ENCODE peak calls at places on chromosomes 16 and 17, in four cellular contexts. B, W, M and V are unnamed samples.
A peak's percentile ranks its signal among the peaks of the same experiment; 100 is the strongest.

GRCh38 chr16:48123104-48123788 is 32.5 kb downstream of the ABCC12 start:
- DNase-seq in B (no peak), W (peak; percentile 96), M (no peak), V (no peak)

GRCh38 chr17:40564883-40565744 is at the start of gene CCR7:
- DNase-seq in B (no peak), W (no peak), M (no peak), V (no peak)

GRCh38 chr16:13961099-13961811 is 41.3 kb downstream of the ERCC4 start:
- DNase-seq in B (no peak), W (peak; percentile 29), M (no peak), V (no peak)

GRCh38 chr16:11076259-11077018 is 132.1 kb downstream of the CLEC16A start:
- DNase-seq in B (no peak), W (no peak), M (no peak), V (no peak)

GRCh38 chr16:88686439-88687253 is at the start of gene SNAI3:
- DNase-seq in B (peak; percentile 44), W (no peak), M (peak; percentile 92), V (peak; percentile 89)

GRCh38 chr16:4175849-4176248 is 59.6 kb upstream of the ADCY9 start:
- DNase-seq in B (no peak), W (no peak), M (no peak), V (no peak)

GRCh38 chr17:74529243-74529642 is 2.0 kb downstream of the CD300LB start:
- DNase-seq in B (no peak), W (no peak), M (no peak), V (no peak)

GRCh38 chr16:10219742-10220141 is 37.5 kb upstream of the GRIN2A start:
- DNase-seq in B (no peak), W (no peak), M (no peak), V (no peak)

GRCh38 chr16:19295393-19295792 is 9.9 kb downstream of the CLEC19A start:
- DNase-seq in B (no peak), W (no peak), M (no peak), V (no peak)

DNA sequence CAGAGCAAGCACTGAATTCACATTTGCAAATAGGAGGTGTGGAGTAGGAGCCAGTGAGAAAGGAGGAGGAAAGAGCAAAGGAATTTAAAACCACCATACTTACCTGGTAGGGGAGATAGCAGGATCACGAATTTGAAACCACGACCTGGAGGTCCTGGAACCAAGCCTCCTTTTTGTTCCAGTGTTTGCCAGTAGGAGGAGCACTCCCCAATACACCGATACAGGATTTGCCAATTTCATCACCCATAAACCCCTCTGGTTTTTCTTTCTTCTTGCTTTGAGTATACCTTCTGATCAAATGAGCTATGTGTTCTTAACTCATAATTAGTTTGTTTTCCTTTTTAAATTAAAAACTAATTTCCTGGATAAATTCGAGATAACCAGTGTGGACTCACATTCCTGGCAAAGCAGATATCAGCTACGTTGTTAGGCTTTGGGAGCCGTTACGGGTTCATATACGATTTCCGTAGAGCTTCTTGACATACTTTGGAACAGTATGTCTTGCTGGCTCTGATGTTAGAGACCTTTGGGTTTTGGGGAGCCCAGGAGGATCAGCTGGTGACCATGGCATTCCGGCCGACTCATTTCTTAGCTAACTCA is 22.7 kb downstream of the BCO1 start:
- DNase-seq in B (no peak), W (no peak), M (no peak), V (no peak)
- TF ChIP-seq CTCF in B (peak; percentile 27), W (peak; percentile 67), M (peak; percentile 76), V (peak; percentile 51)

GRCh38 chr17:43416998-43417891 is 18.5 kb downstream of the ARL4D start:
- DNase-seq in B (peak; percentile 66), W (no peak), M (no peak), V (peak; percentile 51)
- H3K27ac ChIP-seq in B (peak overlapping the region; percentile 75), W (peak overlapping the region; percentile 25), M (no peak overlapping the region), V (peak overlapping the region; percentile 58)

GRCh38 chr16:67546761-67547422 is 15.4 kb upstream of the CTCF start:
- DNase-seq in B (peak; percentile 48), W (no peak), M (peak; percentile 76), V (peak; percentile 92)
- H3K4me3 ChIP-seq in B (no peak overlapping the region), W (no peak overlapping the region), M (no peak overlapping the region), V (no peak overlapping the region)

GRCh38 chr16:1564325-1564724 is 30.9 kb downstream of the TMEM204 start:
- DNase-seq in B (no peak), W (no peak), M (no peak), V (no peak)
- TF ChIP-seq CTCF in B (no peak), W (no peak), M (peak; percentile 25), V (no peak)

DNA sequence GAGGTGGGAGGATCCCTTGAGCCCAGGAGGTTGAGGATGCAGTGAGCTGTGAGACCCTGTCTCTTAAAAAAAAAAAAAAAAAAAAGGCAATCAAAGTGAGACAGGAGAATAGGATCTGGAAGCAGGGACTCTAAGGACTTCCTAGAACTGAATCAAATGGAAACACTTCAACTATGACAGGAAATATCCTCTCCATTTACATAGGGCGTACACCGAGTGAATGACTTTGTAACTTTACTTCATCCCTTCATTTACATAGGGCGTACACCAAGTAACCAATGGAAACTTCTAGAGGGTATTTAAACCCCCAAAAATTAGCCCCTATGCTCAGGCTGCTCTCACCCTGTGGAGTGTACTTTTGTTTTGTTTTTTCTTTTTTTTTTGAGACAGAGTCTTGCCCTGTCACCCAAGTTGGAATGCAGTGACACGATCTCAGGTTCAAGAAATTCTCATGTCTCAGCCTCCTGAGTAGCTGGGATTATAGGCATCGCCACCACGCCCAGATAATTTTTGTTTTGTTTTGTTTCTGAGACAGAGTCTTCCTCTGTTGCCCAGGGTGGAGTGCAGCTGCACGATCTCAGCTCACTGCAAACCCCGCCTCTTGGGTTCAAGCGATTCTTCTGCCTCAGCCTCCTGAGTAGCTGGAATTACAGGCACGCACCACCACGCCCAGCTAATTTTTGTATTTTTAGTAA is 9.5 kb upstream of the PRPSAP1 start:
- DNase-seq in B (no peak), W (no peak), M (no peak), V (peak; percentile 4)
- H3K27ac ChIP-seq in B (peak overlapping the region; percentile 78), W (no peak overlapping the region), M (no peak overlapping the region), V (peak overlapping the region; percentile 0)

DNA sequence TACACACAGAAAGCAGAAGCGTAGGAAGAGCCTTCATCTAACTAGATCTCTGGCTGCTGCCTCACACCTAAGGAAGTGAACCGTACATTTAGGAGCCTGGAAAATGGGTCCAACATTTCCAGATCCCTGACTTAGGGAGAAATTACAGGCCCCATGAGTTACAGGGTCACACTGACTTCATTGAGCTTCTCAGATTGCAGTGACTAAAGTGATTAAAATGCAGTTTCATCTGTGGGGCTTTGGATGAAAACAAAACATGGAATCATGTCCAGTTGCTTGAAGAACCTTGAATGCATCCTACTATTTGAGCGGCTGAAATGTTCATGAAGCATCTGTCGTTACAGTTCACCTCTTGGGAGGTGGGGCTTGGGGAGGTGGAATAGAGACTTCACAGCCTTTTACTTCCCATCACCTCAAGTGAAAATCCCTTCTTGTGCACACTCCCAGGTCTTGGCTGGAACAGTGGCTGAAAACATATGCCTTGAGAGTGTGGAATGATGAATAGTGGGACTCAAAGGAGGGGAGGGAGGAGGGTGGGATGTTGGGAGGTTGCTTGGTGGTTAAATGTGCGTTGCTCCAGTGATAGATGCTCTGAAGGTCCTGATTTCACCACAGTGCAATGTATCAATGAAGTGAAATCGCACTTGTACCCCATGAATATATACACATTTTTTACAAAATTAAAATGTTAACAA is 19.7 kb downstream of the TEKT3 start:
- DNase-seq in B (no peak), W (peak; percentile 34), M (no peak), V (no peak)
- H3K4me3 ChIP-seq in B (no peak overlapping the region), W (no peak overlapping the region), M (no peak overlapping the region), V (no peak overlapping the region)

GRCh38 chr17:36949461-36949927 is 740 bp downstream of the AATF start:
- DNase-seq in B (no peak), W (no peak), M (no peak), V (no peak)
- TF ChIP-seq CTCF in B (no peak), W (peak; percentile 14), M (no peak), V (no peak)

GRCh38 chr17:49520386-49521087 is 25.4 kb downstream of the NGFR start:
- DNase-seq in B (no peak), W (no peak), M (no peak), V (no peak)

GRCh38 chr17:49518346-49519078 is 23.4 kb downstream of the NGFR start:
- DNase-seq in B (no peak), W (no peak), M (no peak), V (no peak)

GRCh38 chr17:49521521-49522185 is 26.6 kb downstream of the NGFR start:
- DNase-seq in B (no peak), W (no peak), M (no peak), V (no peak)

GRCh38 chr17:49521088-49521450 is 26.0 kb downstream of the NGFR start:
- DNase-seq in B (no peak), W (no peak), M (no peak), V (no peak)

DNA sequence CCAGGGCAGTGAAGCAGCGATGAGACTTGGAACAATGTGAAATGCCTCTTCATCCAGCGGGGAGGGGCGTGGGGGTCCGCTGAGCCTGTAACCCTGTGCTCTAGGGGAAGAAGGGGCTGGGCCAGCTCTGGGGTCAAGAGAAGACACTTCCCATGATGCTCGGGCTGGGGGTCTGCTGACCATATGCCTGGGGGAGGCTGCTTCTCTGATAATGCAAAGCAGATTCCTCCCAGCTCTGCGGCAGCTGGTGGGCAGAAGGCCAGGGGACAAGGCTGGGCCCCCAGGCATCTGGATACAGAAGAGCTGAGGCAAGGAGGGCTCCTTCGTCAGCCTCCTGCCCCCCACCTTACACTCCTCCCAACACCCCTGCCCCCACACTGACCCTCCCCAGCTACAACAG is 24.7 kb downstream of the NGFR start:
- DNase-seq in B (no peak), W (no peak), M (no peak), V (no peak)
- H3K27ac ChIP-seq in B (peak overlapping the region; percentile 81), W (no peak overlapping the region), M (no peak overlapping the region), V (no peak overlapping the region)

GRCh38 chr16:58465817-58466216 is 34.1 kb upstream of the NDRG4 start:
- DNase-seq in B (no peak), W (no peak), M (no peak), V (no peak)

GRCh38 chr16:58464916-58465731 is 34.8 kb upstream of the NDRG4 start:
- DNase-seq in B (no peak), W (no peak), M (no peak), V (no peak)

GRCh38 chr16:58462499-58462996 is 37.4 kb upstream of the NDRG4 start:
- DNase-seq in B (no peak), W (no peak), M (no peak), V (no peak)

GRCh38 chr16:58462997-58463891 is 36.7 kb upstream of the NDRG4 start:
- DNase-seq in B (no peak), W (no peak), M (no peak), V (no peak)

DNA sequence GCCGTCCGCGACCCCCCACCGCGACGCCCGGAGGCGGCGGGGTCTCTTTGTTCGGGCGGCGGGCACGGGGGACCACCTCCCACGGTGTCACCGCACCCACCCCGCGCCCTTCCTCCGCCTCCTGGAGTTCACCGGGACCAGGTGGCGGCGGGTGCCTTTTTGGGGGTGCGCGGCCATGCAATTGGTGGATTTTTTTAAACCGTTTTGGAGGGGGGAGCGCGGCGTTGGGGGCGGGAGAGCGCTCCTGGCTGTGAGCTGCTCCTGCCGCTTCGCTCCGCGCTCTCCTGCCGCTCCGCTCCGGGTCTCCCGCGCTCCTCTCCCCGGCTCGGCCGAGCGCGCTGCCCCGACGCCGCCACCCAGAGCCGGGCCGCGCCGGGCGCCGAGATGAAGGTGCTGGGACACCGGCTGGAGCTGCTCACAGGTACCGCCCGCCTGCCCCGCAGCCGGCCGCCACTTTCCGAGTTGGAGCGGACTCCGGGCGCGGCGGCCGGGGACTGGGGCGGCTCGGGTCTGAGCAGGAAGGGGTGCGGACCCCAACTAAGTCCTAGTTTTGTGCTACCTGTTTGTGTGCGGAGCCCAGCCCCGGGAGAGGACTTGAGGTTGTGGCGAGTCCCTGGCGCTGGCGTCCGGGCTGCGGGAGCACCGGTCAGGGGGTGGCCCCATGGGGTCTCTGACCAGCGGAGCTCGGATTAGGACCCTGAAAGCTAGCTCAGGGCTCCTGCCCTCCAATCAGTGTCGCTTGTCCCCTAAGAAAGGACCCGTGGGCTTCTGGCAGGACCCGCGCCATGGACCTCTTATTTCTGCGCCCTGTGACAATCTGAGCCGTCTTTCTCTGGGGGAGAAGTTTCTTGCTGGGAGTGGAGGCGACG is 35.7 kb upstream of the NDRG4 start:
- DNase-seq in B (no peak), W (no peak), M (peak; percentile 39), V (no peak)
- H3K4me3 ChIP-seq in B (peak overlapping the region; percentile 25), W (no peak overlapping the region), M (peak overlapping the region; percentile 16), V (peak overlapping the region; percentile 25)